ENCODE peak calls at places on chromosomes 16 and 17, in nine cellular contexts. M is body of pancreas; Y is T follicular helper cell; C is brain microvascular endothelial cell; I is KG1; J is upper lobe of right lung; F is AG09309; Q is C1 segment of cervical spinal cord; Z is activated CD8-positive, alpha-beta T cell treated with anti-CD3 and anti-CD28 coated beads for 36 hours. B is an unnamed sample.

GRCh38 chr17:79932446-79932845 is 93.2 kb upstream of the CBX4 start:
- DNase-seq in C (no peak), M (no peak), Q (no peak), F (no peak), I (no peak), Y (no peak), J (no peak), Z (no peak), B (no peak)

GRCh38 chr16:83272843-83273242 is 534.9 kb upstream of the HSBP1 start:
- DNase-seq in I (no peak), Y (no peak), Z (no peak), M (no peak), C (no peak), Q (no peak), F (no peak), J (no peak), B (no peak)

GRCh38 chr16:72012607-72013006 is 4.1 kb downstream of the DHODH start:
- DNase-seq in M (no peak), Y (no peak), F (no peak), I (no peak), Z (no peak), C (no peak), Q (no peak), J (no peak), B (no peak)

GRCh38 chr16:84751947-84752346 is 52.1 kb downstream of the USP10 start:
- DNase-seq in J (no peak), Q (no peak), I (no peak), M (no peak), C (no peak), F (peak), Z (peak), Y (no peak), B (no peak)

GRCh38 chr16:10332301-10332700 is 53.6 kb upstream of the ATF7IP2 start:
- DNase-seq in F (no peak), M (peak), C (no peak), J (no peak), I (no peak), Q (no peak), Z (no peak), Y (no peak), B (no peak)

GRCh38 chr17:12041316-12041715 is 20.6 kb downstream of the MAP2K4 start:
- DNase-seq in C (peak), I (no peak), Q (no peak), Z (peak), M (no peak), F (peak), Y (no peak), J (no peak), B (no peak)

GRCh38 chr17:55444471-55445441 is 23.1 kb upstream of the MMD start:
- DNase-seq in J (no peak), Q (no peak), Y (no peak), Z (no peak), I (no peak), F (no peak), M (no peak), C (peak), B (no peak)

GRCh38 chr17:33385133-33385532 is 92.0 kb upstream of the ASIC2 start:
- DNase-seq in I (no peak), M (no peak), F (no peak), J (no peak), Y (no peak), Z (no peak), C (no peak), Q (no peak), B (no peak)

GRCh38 chr16:67546091-67546501 is 16.2 kb upstream of the CTCF start:
- DNase-seq in I (no peak), M (no peak), F (no peak), Y (no peak), J (peak), Q (no peak), C (no peak), Z (no peak), B (no peak)

GRCh38 chr16:17283022-17283421 is 187.7 kb downstream of the XYLT1 start:
- DNase-seq in I (no peak), C (no peak), Q (no peak), F (no peak), Y (no peak), M (no peak), Z (no peak), J (no peak), B (no peak)

GRCh38 chr17:17943281-17943984 is 28.8 kb downstream of the TOM1L2 start:
- DNase-seq in F (no peak), Q (no peak), M (no peak), Y (no peak), Z (no peak), C (no peak), J (no peak), I (no peak), B (no peak)

GRCh38 chr16:88810868-88811599 is 694 bp downstream of the APRT start:
- DNase-seq in Z (peak), C (peak), F (no peak), Q (peak), J (peak), I (peak), Y (no peak), M (peak), B (peak)

GRCh38 chr17:57115377-57115776 is 30.3 kb downstream of the AKAP1 start:
- DNase-seq in C (no peak), J (no peak), Y (no peak), F (no peak), M (no peak), I (no peak), Q (no peak), Z (no peak), B (no peak)

GRCh38 chr16:1557576-1557975 is 24.1 kb downstream of the TMEM204 start:
- DNase-seq in Z (no peak), J (no peak), F (no peak), Q (no peak), Y (no peak), C (no peak), I (no peak), M (no peak), B (no peak)

GRCh38 chr17:65609749-65610148 is 48.3 kb upstream of the AXIN2 start:
- DNase-seq in F (no peak), Y (no peak), M (no peak), Z (no peak), C (no peak), I (no peak), J (no peak), Q (no peak), B (no peak)

GRCh38 chr16:53091508-53092211 is 36.9 kb downstream of the CHD9 start:
- DNase-seq in I (no peak), Y (no peak), F (no peak), C (peak), Q (peak), J (no peak), M (peak), Z (peak), B (peak)

GRCh38 chr16:84618428-84619102 is 687 bp upstream of the COTL1 start:
- DNase-seq in Y (no peak), C (peak), I (no peak), M (peak), F (peak), Z (no peak), Q (no peak), J (no peak), B (no peak)

GRCh38 chr17:82696916-82697807 is 1.3 kb downstream of the RAB40B start:
- DNase-seq in Q (no peak), Z (peak), I (no peak), F (no peak), M (no peak), C (no peak), Y (no peak), J (no peak), B (peak)

GRCh38 chr16:80852261-80852872 is 48.0 kb upstream of the CDYL2 start:
- DNase-seq in Q (no peak), Z (peak), J (no peak), Y (no peak), I (no peak), C (peak), M (peak), F (no peak), B (no peak)

GRCh38 chr17:60372790-60373483 is 19.0 kb downstream of the USP32 start:
- DNase-seq in Y (no peak), F (no peak), I (no peak), Z (no peak), J (no peak), M (no peak), C (peak), Q (no peak), B (no peak)

GRCh38 chr16:50151744-50152143 is 1.4 kb upstream of the TENT4B start:
- DNase-seq in J (no peak), Y (no peak), M (no peak), Q (no peak), Z (peak), I (no peak), C (no peak), F (no peak), B (no peak)

GRCh38 chr17:57570740-57571344 is 174.3 kb downstream of the CCDC182 start:
- DNase-seq in J (no peak), Q (no peak), M (peak), C (no peak), Y (no peak), I (no peak), F (no peak), Z (no peak), B (peak)

GRCh38 chr17:45063198-45063597 is 2.1 kb downstream of the NMT1 start:
- DNase-seq in J (no peak), Z (no peak), F (no peak), C (no peak), Y (no peak), Q (no peak), I (no peak), M (no peak), B (no peak)

GRCh38 chr16:67233596-67233995 is 6.7 kb downstream of the TMEM208 start:
- DNase-seq in I (no peak), M (no peak), Q (no peak), C (no peak), Y (no peak), J (no peak), Z (no peak), F (no peak), B (no peak)

GRCh38 chr17:61409301-61410099 is 9.9 kb downstream of the TBX2 start:
- DNase-seq in Q (no peak), M (peak), Z (no peak), Y (no peak), I (no peak), J (peak), C (no peak), F (no peak), B (peak)

GRCh38 chr17:69967910-69968411 is 107.1 kb upstream of the KCNJ16 start:
- DNase-seq in F (peak), J (no peak), Z (no peak), Y (no peak), M (no peak), I (no peak), Q (no peak), C (peak), B (no peak)

GRCh38 chr17:16269658-16270057 is 52.6 kb downstream of the PIGL start:
- DNase-seq in Z (no peak), I (no peak), Q (no peak), Y (no peak), F (peak), C (peak), M (no peak), J (no peak), B (no peak)

GRCh38 chr16:30358990-30359870 is 4.1 kb upstream of the CD2BP2 start:
- DNase-seq in Z (no peak), C (no peak), I (no peak), J (no peak), F (no peak), M (no peak), Y (no peak), Q (no peak), B (no peak)

GRCh38 chr16:29170393-29171239 is 185.8 kb downstream of the LAT start:
- DNase-seq in Z (no peak), F (no peak), I (no peak), M (no peak), Q (no peak), J (no peak), Y (no peak), C (no peak), B (no peak)

GRCh38 chr16:11258553-11259287 is 2.7 kb upstream of the SOCS1 start:
- DNase-seq in F (no peak), Q (peak), I (no peak), J (no peak), C (no peak), Z (peak), M (peak), Y (no peak), B (peak)

GRCh38 chr17:3771140-3771539 is 29.8 kb downstream of the ITGAE start:
- DNase-seq in I (no peak), C (no peak), Y (no peak), Q (no peak), M (no peak), F (no peak), Z (peak), J (no peak), B (no peak)

GRCh38 chr16:68707341-68708152 is 29.5 kb upstream of the CDH1 start:
- DNase-seq in F (no peak), I (no peak), Z (no peak), Y (no peak), Q (no peak), J (peak), M (peak), C (peak), B (peak)

GRCh38 chr17:78128616-78129384 is at the start of gene TMC6:
- DNase-seq in I (peak), F (no peak), Q (peak), J (peak), C (no peak), Z (peak), Y (peak), M (peak), B (peak)

GRCh38 chr17:57106107-57106835 is 21.2 kb downstream of the AKAP1 start:
- DNase-seq in J (no peak), C (no peak), I (no peak), Z (no peak), Y (no peak), F (no peak), Q (no peak), M (peak), B (no peak)

GRCh38 chr16:14018848-14019247 is 52.3 kb upstream of the MRTFB start:
- DNase-seq in Q (no peak), F (no peak), Y (no peak), M (no peak), Z (no peak), C (no peak), J (no peak), I (no peak), B (peak)

GRCh38 chr17:45276031-45276430 is 14.1 kb upstream of the SPATA32 start:
- DNase-seq in C (no peak), J (no peak), F (no peak), Z (no peak), I (no peak), M (no peak), Y (no peak), Q (no peak), B (no peak)

GRCh38 chr16:53457670-53458069 is 23.4 kb downstream of the RBL2 start:
- DNase-seq in C (no peak), M (no peak), Y (peak), Z (peak), Q (no peak), I (no peak), J (no peak), F (no peak), B (peak)

GRCh38 chr17:40445769-40446468 is 2.7 kb downstream of the IGFBP4 start:
- DNase-seq in M (no peak), Z (no peak), I (no peak), Y (no peak), Q (no peak), J (no peak), F (no peak), C (no peak), B (no peak)

GRCh38 chr16:3938471-3938842 is 57.9 kb upstream of the CREBBP start:
- DNase-seq in Z (no peak), Y (no peak), I (no peak), Q (no peak), F (no peak), C (no peak), M (no peak), J (peak), B (no peak)

B was measured in thyroid gland.